ENCODE peak calls at places on chromosomes 7 and 10, in five cellular contexts. W is NCI-H2081 treated with DMSO at 0.1 percent for 48 hours; G is naive B cell; M is substantia nigra; D is central memory CD4-positive, alpha-beta T cell. S is an unnamed sample.

GRCh38 chr7:2487586-2488271 is 11.5 kb upstream of the GRIFIN start:
- DNase-seq in W (no peak), G (no peak), M (no peak), D (no peak), S (no peak)

GRCh38 chr7:3005257-3005656 is 38.4 kb downstream of the CARD11 start:
- DNase-seq in W (no peak), G (no peak), M (no peak), D (no peak), S (no peak)

GRCh38 chr10:1368772-1369171 is 312.6 kb downstream of the WDR37 start:
- DNase-seq in W (no peak), G (no peak), M (no peak), D (no peak), S (peak)

GRCh38 chr10:35083242-35083641 is 6.9 kb downstream of the CUL2 start:
- DNase-seq in W (no peak), G (no peak), M (no peak), D (no peak), S (no peak)

GRCh38 chr7:98280791-98281756 is at the start of gene BRI3:
- DNase-seq in W (peak), G (peak), M (peak), D (peak), S (peak)

GRCh38 chr10:24462889-24463552 is 254.1 kb downstream of the KIAA1217 start:
- DNase-seq in W (no peak), G (no peak), M (no peak), D (no peak), S (no peak)

GRCh38 chr10:2925631-2926030 is 141.7 kb upstream of the PFKP start:
- DNase-seq in W (no peak), G (no peak), M (no peak), D (no peak), S (no peak)

GRCh38 chr7:116731737-116732335 is 59.8 kb downstream of the MET start:
- DNase-seq in W (no peak), G (no peak), M (no peak), D (no peak), S (no peak)

GRCh38 chr10:120951288-120951687 is 100.1 kb downstream of the WDR11 start:
- DNase-seq in W (no peak), G (no peak), M (no peak), D (no peak), S (no peak)

GRCh38 chr10:88386204-88386877 is 196.8 kb downstream of the RNLS start:
- DNase-seq in W (no peak), G (no peak), M (no peak), D (no peak), S (no peak)

GRCh38 chr7:91710896-91711295 is 169.6 kb downstream of the MTERF1 start:
- DNase-seq in W (no peak), G (no peak), M (no peak), D (no peak), S (no peak)